ENCODE peak calls at places on chromosomes 3 and 15, in nine cellular contexts. I is CD4-positive, alpha-beta memory T cell; F is lower lobe of right lung; H is CD8-positive, alpha-beta memory T cell; Y is thoracic aorta; Z is H9; B is CD8-positive, alpha-beta T cell; O is left ventricle myocardium inferior; D is tibial artery. C is an unnamed sample. For H3K27me3 and H3K4me1, the result is how much of the 10 kb centered on the place peaks cover.

GRCh38 chr3:195548496-195548895 is 5.4 kb upstream of the PPP1R2 start:
- DNase-seq in O (no peak), Z (no peak), F (no peak), Y (no peak), B (no peak), D (no peak), I (no peak), H (no peak), C (no peak)

GRCh38 chr3:183845090-183845489 is 19.7 kb upstream of the MAP6D1 start:
- DNase-seq in H (no peak), B (no peak), I (no peak), Y (no peak), Z (no peak), O (no peak), F (no peak), D (no peak), C (no peak)

GRCh38 chr3:191592105-191592504 is 131.1 kb downstream of the PYDC2 start:
- DNase-seq in F (no peak), Z (no peak), O (no peak), H (no peak), Y (no peak), B (no peak), D (no peak), I (no peak), C (no peak)

GRCh38 chr3:142359367-142359766 is 88.5 kb downstream of the XRN1 start:
- DNase-seq in Y (no peak), B (no peak), H (no peak), Z (no peak), D (no peak), I (no peak), O (no peak), F (no peak), C (no peak)

GRCh38 chr3:167437428-167438139 is 36.3 kb downstream of the SERPINI2 start:
- DNase-seq in H (no peak), Y (no peak), D (no peak), I (no peak), F (no peak), O (no peak), Z (no peak), B (no peak), C (no peak)

GRCh38 chr3:185176756-185177359 is 24.0 kb upstream of the C3orf70 start:
- DNase-seq in B (no peak), O (peak), H (no peak), Z (peak), I (no peak), Y (no peak), F (no peak), D (no peak), C (no peak)

GRCh38 chr3:126395846-126396513 is 1.3 kb downstream of the CFAP100 start:
- DNase-seq in H (no peak), Y (no peak), D (peak), O (no peak), Z (no peak), F (no peak), B (no peak), I (no peak), C (peak)

GRCh38 chr3:66824450-66824849 is 173.7 kb upstream of the KBTBD8 start:
- DNase-seq in D (no peak), F (no peak), Y (no peak), Z (no peak), H (no peak), O (no peak), I (no peak), B (no peak), C (no peak)

GRCh38 chr3:134105876-134106556 is 76.3 kb upstream of the SLCO2A1 start:
- DNase-seq in Y (no peak), D (no peak), Z (no peak), B (no peak), F (no peak), O (no peak), I (no peak), H (no peak), C (no peak)

GRCh38 chr15:81182746-81183402 is 13.8 kb upstream of the IL16 start:
- DNase-seq in H (no peak), F (no peak), O (no peak), Y (no peak), I (no peak), D (no peak), Z (peak), B (no peak), C (no peak)

GRCh38 chr3:72753495-72753894 is 94.8 kb downstream of the SHQ1 start:
- DNase-seq in I (no peak), Z (no peak), O (no peak), H (no peak), B (no peak), Y (no peak), D (no peak), F (no peak), C (no peak)

GRCh38 chr15:56146756-56147155 is 96.9 kb downstream of the RFX7 start:
- DNase-seq in Z (no peak), D (no peak), Y (no peak), H (no peak), O (no peak), B (no peak), F (no peak), I (no peak), C (no peak)

GRCh38 chr15:85381850-85382751 is 1.7 kb downstream of the AKAP13 start:
- DNase-seq in Z (no peak), Y (no peak), B (no peak), H (no peak), F (no peak), D (no peak), O (no peak), I (no peak), C (no peak)

GRCh38 chr15:29348308-29348914 is 78.8 kb upstream of the NSMCE3 start:
- DNase-seq in Z (peak), D (no peak), B (no peak), F (no peak), O (no peak), H (no peak), Y (no peak), I (no peak), C (no peak)

GRCh38 chr15:80121546-80121945 is 31.3 kb upstream of the FAH start:
- DNase-seq in D (no peak), B (no peak), Y (no peak), I (no peak), O (no peak), H (no peak), F (no peak), Z (no peak), C (no peak)

GRCh38 chr3:115469649-115470048 is 153.7 kb upstream of the GAP43 start:
- DNase-seq in I (no peak), D (no peak), F (no peak), B (no peak), Y (no peak), H (no peak), Z (no peak), O (no peak), C (no peak)

GRCh38 chr3:184166671-184167070 is 8.0 kb upstream of the AP2M1 start:
- DNase-seq in B (no peak), F (no peak), O (no peak), D (no peak), H (no peak), I (no peak), Z (no peak), Y (no peak), C (no peak)

GRCh38 chr3:95750097-95750496 is 1064.3 kb upstream of the EPHA6 start:
- DNase-seq in I (no peak), D (no peak), B (no peak), F (no peak), Z (no peak), H (no peak), Y (no peak), O (no peak), C (no peak)

GRCh38 chr3:193972816-193973215 is 163.1 kb upstream of the HES1 start:
- DNase-seq in B (no peak), Y (no peak), I (no peak), O (no peak), Z (no peak), H (no peak), F (no peak), D (no peak), C (no peak)

GRCh38 chr3:11638669-11639402 is 4.9 kb downstream of the VGLL4 start:
- DNase-seq in F (no peak), Z (no peak), H (no peak), I (no peak), O (no peak), B (no peak), Y (no peak), D (no peak), C (no peak)

GRCh38 chr3:144241381-144241780 is 269.8 kb downstream of the DIPK2A start:
- DNase-seq in O (no peak), Z (no peak), B (no peak), D (no peak), H (no peak), I (no peak), Y (no peak), F (no peak), C (no peak)

GRCh38 chr15:41891946-41892345 is 1.9 kb downstream of the SPTBN5 start:
- DNase-seq in F (no peak), Z (no peak), Y (no peak), O (no peak), H (no peak), I (no peak), B (no peak), D (no peak), C (no peak)

GRCh38 chr3:196339493-196340254 is 1.5 kb upstream of the TM4SF19 start:
- DNase-seq in F (no peak), B (no peak), Y (no peak), H (no peak), D (no peak), O (no peak), Z (no peak), I (no peak), C (no peak)

GRCh38 chr3:56928379-56929068 is 126.8 kb upstream of the ARHGEF3 start:
- DNase-seq in Y (no peak), B (peak), H (no peak), I (peak), D (no peak), Z (no peak), F (no peak), O (no peak), C (no peak)

GRCh38 chr3:24522155-24522579 is 27.5 kb upstream of the THRB start:
- DNase-seq in I (no peak), Y (no peak), O (no peak), Z (peak), B (no peak), H (no peak), D (no peak), F (no peak), C (no peak)

GRCh38 chr3:184145120-184145524 is 10.0 kb downstream of the EIF2B5 start:
- DNase-seq in D (no peak), O (peak), F (peak), I (peak), H (no peak), Y (no peak), B (no peak), Z (peak), C (no peak)

GRCh38 chr3:71416868-71417267 is 166.7 kb downstream of the FOXP1 start:
- DNase-seq in H (no peak), B (peak), Z (peak), I (peak), F (no peak), D (no peak), Y (no peak), O (no peak), C (no peak)

GRCh38 chr3:11228041-11228440 is 44.2 kb upstream of the ATG7 start:
- DNase-seq in H (no peak), D (no peak), B (no peak), F (no peak), I (no peak), O (no peak), Y (no peak), Z (no peak), C (no peak)

GRCh38 chr15:63075072-63075995 is 32.8 kb downstream of the TPM1 start:
- DNase-seq in D (no peak), H (no peak), Z (peak), F (no peak), B (no peak), I (no peak), Y (no peak), O (no peak), C (no peak)

GRCh38 chr15:63202858-63203257 is 13.5 kb downstream of the RAB8B start:
- DNase-seq in H (no peak), O (no peak), B (no peak), F (no peak), Z (no peak), D (no peak), I (no peak), Y (no peak), C (no peak)

GRCh38 chr15:63232943-63233342 is 43.5 kb downstream of the RAB8B start:
- DNase-seq in I (no peak), Y (no peak), Z (no peak), F (no peak), B (no peak), H (no peak), O (no peak), D (no peak), C (no peak)

GRCh38 chr15:78076231-78077052 is 1.1 kb downstream of the TBC1D2B start:
- DNase-seq in Y (no peak), F (no peak), H (no peak), Z (no peak), O (no peak), D (no peak), B (peak), I (no peak), C (no peak)

GRCh38 chr3:12143949-12144504 is 14.7 kb downstream of the TIMP4 start:
- DNase-seq in F (peak), O (peak), Y (peak), Z (no peak), D (peak), B (no peak), I (no peak), H (no peak), C (peak)

GRCh38 chr3:10196389-10197052 is 31.8 kb downstream of the IRAK2 start:
- DNase-seq in H (no peak), F (no peak), D (no peak), B (no peak), I (no peak), O (peak), Z (no peak), Y (no peak), C (no peak)

GRCh38 chr3:184467171-184467570 is 87.3 kb downstream of the CHRD start:
- DNase-seq in O (no peak), F (no peak), D (no peak), Y (no peak), H (no peak), I (no peak), Z (no peak), B (no peak), C (no peak)

GRCh38 chr3:30512596-30512995 is 93.8 kb upstream of the TGFBR2 start:
- DNase-seq in F (no peak), D (no peak), O (no peak), Y (no peak), B (no peak), H (no peak), I (no peak), Z (no peak), C (no peak)

GRCh38 chr15:101255615-101256350 is 3.9 kb upstream of the CHSY1 start:
- DNase-seq in B (no peak), Z (no peak), H (no peak), D (no peak), I (no peak), O (no peak), F (no peak), Y (no peak), C (no peak)

GRCh38 chr15:101256756-101257155 is 4.9 kb upstream of the CHSY1 start:
- DNase-seq in O (no peak), F (no peak), Z (no peak), H (no peak), I (peak), Y (no peak), D (no peak), B (no peak), C (no peak)

GRCh38 chr15:101255066-101255415 is 3.2 kb upstream of the CHSY1 start:
- DNase-seq in Z (no peak), F (no peak), I (no peak), Y (no peak), B (no peak), H (no peak), D (no peak), O (no peak), C (no peak)

GRCh38 chr15:101262551-101262950 is 10.7 kb upstream of the CHSY1 start:
- DNase-seq in F (no peak), Z (no peak), B (no peak), D (no peak), I (no peak), Y (no peak), O (no peak), H (no peak), C (no peak)

GRCh38 chr15:101258238-101259144 is 6.6 kb upstream of the CHSY1 start:
- DNase-seq in D (no peak), I (peak), O (no peak), Z (no peak), F (no peak), B (peak), H (peak), Y (no peak), C (peak)
- H3K27me3 ChIP-seq in D (under half), I (under half), O (under half), Z (under half), F (under half), B (under half), H (under half), Y (under half), C (under half)

DNA sequence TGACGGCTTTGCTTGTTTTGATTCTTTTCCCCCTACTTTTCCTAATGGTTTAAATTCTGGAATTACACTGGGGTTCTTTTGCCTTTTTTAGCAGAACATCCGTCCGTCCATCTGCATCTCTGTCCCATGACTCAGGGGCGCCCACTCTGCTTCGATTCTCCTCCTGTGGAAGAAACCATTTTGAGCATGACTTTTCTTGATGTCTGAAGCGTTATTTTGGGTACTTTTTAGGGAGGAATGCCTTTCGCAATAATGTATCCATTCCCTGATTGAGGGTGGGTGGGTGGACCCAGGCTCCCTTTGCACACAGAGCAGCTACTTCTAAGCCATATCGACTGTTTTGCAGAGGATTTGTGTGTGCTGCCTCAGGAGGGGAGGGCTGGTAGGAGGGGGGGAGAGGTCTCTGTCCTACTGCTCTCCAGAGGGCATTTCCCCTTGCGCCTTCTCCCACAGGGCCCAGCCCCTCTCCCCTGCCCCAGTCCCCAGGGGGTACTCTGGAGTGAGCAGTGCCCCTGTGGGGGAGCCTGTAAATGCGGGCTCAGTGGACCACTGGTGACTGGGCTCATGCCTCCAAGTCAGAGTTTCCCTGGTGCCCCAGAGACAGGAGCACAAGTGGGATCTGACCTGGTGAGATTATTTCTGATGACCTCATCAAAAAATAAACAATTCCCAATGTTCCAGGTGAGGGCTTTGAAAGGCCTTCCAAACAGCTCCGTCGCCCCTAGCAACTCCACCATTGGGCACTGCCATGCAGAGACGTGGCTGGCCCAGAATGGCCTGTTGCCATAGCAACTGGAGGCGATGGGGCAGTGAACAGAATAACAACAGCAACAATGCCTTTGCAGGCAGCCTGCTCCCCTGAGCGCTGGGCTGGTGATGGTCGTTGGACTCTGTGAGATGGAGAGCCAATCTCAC is 19.4 kb upstream of the BSN start:
- DNase-seq in Y (no peak), O (no peak), D (no peak), F (no peak), Z (peak), I (no peak), B (no peak), H (no peak), C (no peak)
- H3K27ac ChIP-seq in Y (no peak), O (no peak), D (no peak), F (no peak), Z (no peak), I (no peak), B (no peak), H (no peak), C (no peak)

GRCh38 chr3:46971151-46971550 is 5.4 kb downstream of the CCDC12 start:
- DNase-seq in I (no peak), B (no peak), F (no peak), D (no peak), Z (no peak), O (no peak), Y (no peak), H (no peak), C (peak)

GRCh38 chr3:46966811-46967210 is 9.7 kb downstream of the CCDC12 start:
- DNase-seq in I (no peak), D (no peak), O (no peak), Y (no peak), H (no peak), Z (no peak), B (no peak), F (no peak), C (no peak)

GRCh38 chr3:46970391-46971091 is 6.0 kb downstream of the CCDC12 start:
- DNase-seq in B (no peak), H (no peak), O (peak), Y (no peak), I (no peak), Z (no peak), D (no peak), F (no peak), C (no peak)

GRCh38 chr3:46971742-46972141 is 4.8 kb downstream of the CCDC12 start:
- DNase-seq in H (no peak), F (no peak), Z (no peak), D (no peak), I (no peak), O (no peak), B (no peak), Y (no peak), C (no peak)

DNA sequence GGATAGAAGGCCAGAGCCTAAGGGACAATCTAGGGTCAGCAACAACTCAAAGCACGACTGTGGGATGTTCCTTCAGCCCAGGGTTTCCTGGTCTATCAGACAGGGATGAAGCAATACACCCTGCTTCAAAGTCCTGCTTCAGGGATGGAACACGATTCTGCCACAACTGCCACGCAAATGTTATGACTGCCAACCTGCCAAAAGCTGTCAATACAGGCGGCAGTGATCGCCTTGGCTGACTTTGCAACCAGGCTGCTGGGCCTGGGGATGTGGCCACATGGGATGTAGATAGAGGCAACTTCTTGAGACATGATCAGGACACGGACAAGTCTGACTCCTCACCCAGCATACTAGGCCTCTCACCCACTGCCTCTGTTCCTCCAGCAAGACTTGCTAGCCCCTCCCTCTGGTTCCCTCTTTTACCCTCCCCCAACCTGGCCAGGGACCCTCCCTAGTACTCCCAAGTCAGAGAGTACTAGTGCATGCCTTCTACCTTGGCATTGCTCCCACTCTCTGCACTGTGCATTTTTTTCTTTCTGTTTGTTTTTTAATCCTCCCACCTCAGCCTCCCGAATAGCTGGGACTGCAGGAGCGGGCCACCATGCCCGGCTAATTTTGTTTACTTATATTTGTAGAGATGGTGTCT is 7.6 kb downstream of the CCDC12 start:
- DNase-seq in H (no peak), I (no peak), B (no peak), Y (no peak), Z (no peak), D (peak), O (no peak), F (no peak), C (no peak)
- H3K4me1 ChIP-seq in H (half or more), I (half or more), B (half or more), Y (under half), Z (under half), D (half or more), O (half or more), F (half or more), C (under half)

GRCh38 chr3:140277886-140278285 is 342.9 kb downstream of the CLSTN2 start:
- DNase-seq in D (no peak), O (no peak), Z (no peak), B (no peak), Y (no peak), F (no peak), I (no peak), H (no peak), C (no peak)
- H3K27me3 ChIP-seq in D (under half), O (under half), Z (under half), B (under half), Y (under half), F (under half), I (under half), H (under half), C (under half)

GRCh38 chr15:73784299-73784698 is 31.1 kb upstream of the INSYN1 start:
- DNase-seq in B (no peak), I (no peak), O (no peak), D (no peak), Z (no peak), H (no peak), F (no peak), Y (no peak), C (no peak)
- H3K27ac ChIP-seq in B (no peak), I (no peak), O (no peak), D (no peak), Z (no peak), H (no peak), F (no peak), Y (no peak), C (no peak)

C was measured in left lung.